ENCODE peak calls at places on chromosome X, in nine cellular contexts. O, K, C, Q, W, V, S, Z and G are unnamed samples.

GRCh38 chrX:31832263-31832662 is 760.4 kb upstream of the FTHL17 start:
- DNase-seq in K (no peak), C (no peak), Z (no peak), S (no peak), O (no peak), Q (no peak), W (no peak), V (no peak), G (no peak)

GRCh38 chrX:119247702-119248101 is 11.6 kb downstream of the PGRMC1 start:
- DNase-seq in Q (no peak), W (no peak), S (no peak), O (no peak), C (no peak), K (no peak), V (no peak), Z (no peak), G (no peak)

GRCh38 chrX:23854945-23855344 is 52.8 kb downstream of the APOO start:
- DNase-seq in O (no peak), V (no peak), W (no peak), Z (no peak), K (no peak), Q (no peak), S (peak), C (no peak), G (no peak)

GRCh38 chrX:133921764-133922389 is 63.5 kb downstream of the GPC3 start:
- DNase-seq in O (peak), S (peak), W (peak), K (no peak), Z (peak), C (no peak), Q (peak), V (no peak), G (no peak)

GRCh38 chrX:115259238-115259875 is 25.5 kb upstream of the LRCH2 start:
- DNase-seq in K (no peak), V (no peak), Q (no peak), Z (no peak), C (no peak), O (no peak), S (peak), W (no peak), G (peak)

GRCh38 chrX:70979136-70979762 is 48.4 kb upstream of the SLC7A3 start:
- DNase-seq in V (no peak), Q (peak), W (peak), Z (peak), K (no peak), S (peak), O (no peak), C (no peak), G (no peak)

GRCh38 chrX:22689290-22689689 is 310.5 kb upstream of the DDX53 start:
- DNase-seq in C (no peak), K (no peak), V (no peak), W (peak), Q (peak), Z (no peak), S (no peak), O (no peak), G (no peak)

GRCh38 chrX:104922206-104922621 is 298.3 kb downstream of the TEX13A start:
- DNase-seq in Q (peak), V (peak), S (peak), C (peak), W (peak), K (peak), O (peak), Z (peak), G (peak)

GRCh38 chrX:123803331-123803983 is 56.4 kb upstream of the XIAP start:
- DNase-seq in C (no peak), Z (peak), Q (peak), V (no peak), S (peak), W (no peak), O (peak), K (no peak), G (no peak)

GRCh38 chrX:150207733-150208132 is 155.4 kb upstream of the MAMLD1 start:
- DNase-seq in O (no peak), Q (no peak), Z (no peak), V (no peak), K (no peak), W (no peak), S (no peak), C (no peak), G (no peak)

GRCh38 chrX:130770615-130771014 is 132.4 kb downstream of the ENOX2 start:
- DNase-seq in Q (peak), W (no peak), V (no peak), O (no peak), S (peak), K (no peak), C (no peak), Z (no peak), G (peak)

GRCh38 chrX:56318076-56318475 is 85.9 kb downstream of the KLF8 start:
- DNase-seq in Q (no peak), Z (no peak), C (no peak), K (no peak), V (no peak), O (no peak), S (no peak), W (no peak), G (no peak)

GRCh38 chrX:109283870-109284269 is 198.0 kb downstream of the GUCY2F start:
- DNase-seq in W (no peak), C (no peak), S (no peak), Z (no peak), K (no peak), V (no peak), Q (no peak), O (no peak), G (no peak)

GRCh38 chrX:30215357-30215843 is at the start of gene MAGEB2:
- DNase-seq in K (no peak), C (no peak), O (no peak), W (peak), S (no peak), V (no peak), Z (no peak), Q (no peak), G (no peak)

GRCh38 chrX:10121787-10122186 is 35.0 kb upstream of the CLCN4 start:
- DNase-seq in C (no peak), V (no peak), W (no peak), O (no peak), Q (peak), S (no peak), K (no peak), Z (no peak), G (no peak)

GRCh38 chrX:2875136-2875481 is 46.4 kb downstream of the GYG2 start:
- DNase-seq in Z (no peak), V (no peak), O (no peak), S (no peak), W (no peak), Q (no peak), K (no peak), C (no peak), G (no peak)

GRCh38 chrX:21374994-21375794 is 976 bp downstream of the CNKSR2 start:
- DNase-seq in K (no peak), O (no peak), Q (no peak), V (no peak), Z (peak), S (no peak), W (peak), C (no peak), G (no peak)

GRCh38 chrX:45714864-45715263 is 514.2 kb upstream of the DIPK2B start:
- DNase-seq in W (no peak), O (no peak), Q (peak), S (peak), Z (no peak), K (no peak), C (no peak), V (peak), G (peak)

GRCh38 chrX:105820247-105820646 is 2.1 kb upstream of the NRK start:
- DNase-seq in C (no peak), W (peak), V (no peak), Q (no peak), K (no peak), O (no peak), Z (peak), S (no peak), G (no peak)

GRCh38 chrX:123833387-123833786 is 26.5 kb upstream of the XIAP start:
- DNase-seq in W (peak), O (no peak), K (peak), Q (peak), C (peak), V (no peak), Z (peak), S (peak), G (peak)

GRCh38 chrX:30246769-30247489 is at the start of gene MAGEB1:
- DNase-seq in S (no peak), Z (peak), V (no peak), C (no peak), O (no peak), W (peak), K (no peak), Q (no peak), G (no peak)

GRCh38 chrX:16320765-16321355 is 153.6 kb downstream of the MAGEB17 start:
- DNase-seq in K (no peak), W (no peak), C (no peak), O (no peak), V (no peak), Z (no peak), Q (peak), S (peak), G (peak)

GRCh38 chrX:13863326-13863725 is 46.4 kb upstream of the GPM6B start:
- DNase-seq in Q (peak), V (no peak), W (no peak), C (no peak), S (no peak), O (no peak), Z (no peak), K (no peak), G (no peak)

GRCh38 chrX:5142644-5143043 is 1086.0 kb downstream of the NLGN4X start:
- DNase-seq in W (no peak), Q (no peak), S (no peak), Z (no peak), V (no peak), O (no peak), C (no peak), K (no peak), G (no peak)

GRCh38 chrX:11759461-11760311 is 1.6 kb downstream of the MSL3 start:
- DNase-seq in O (peak), S (peak), V (peak), K (peak), Q (peak), C (peak), W (peak), Z (peak), G (peak)

GRCh38 chrX:12791253-12792228 is at the start of gene PRPS2:
- DNase-seq in S (peak), Q (peak), V (peak), K (peak), Z (peak), C (peak), O (peak), W (peak), G (peak)

GRCh38 chrX:11447418-11447817 is 154.2 kb downstream of the AMELX start:
- DNase-seq in S (no peak), K (no peak), O (no peak), W (no peak), Z (no peak), V (no peak), Q (no peak), C (no peak), G (no peak)

GRCh38 chrX:39813631-39814246 is 284.0 kb downstream of the BCOR start:
- DNase-seq in W (no peak), V (peak), Q (peak), K (no peak), C (no peak), S (no peak), O (peak), Z (no peak), G (no peak)

GRCh38 chrX:10137516-10137915 is 19.3 kb upstream of the CLCN4 start:
- DNase-seq in Q (no peak), S (peak), V (no peak), W (no peak), Z (no peak), O (no peak), C (no peak), K (no peak), G (no peak)